ENCODE peak calls at places on chromosomes 1 and 21, in four cellular contexts. S is RWPE1, A is substantia nigra, L is frontal cortex. Z is an unnamed sample.

GRCh38 chr1:178051071-178051470 is 42.8 kb upstream of the RASAL2 start:
- DNase-seq in A (no peak), S (no peak), L (no peak), Z (no peak)

GRCh38 chr1:86018311-86018923 is 138.2 kb downstream of the COL24A1 start:
- DNase-seq in A (no peak), L (peak; percentile 2), S (peak; percentile 30), Z (peak; percentile 11)

GRCh38 chr21:42337276-42337675 is 13.5 kb downstream of the TFF2 start:
- DNase-seq in A (no peak), L (no peak), S (no peak), Z (no peak)

GRCh38 chr21:37467082-37467481 is 100.5 kb downstream of the DYRK1A start:
- DNase-seq in A (no peak), L (no peak), S (no peak), Z (no peak)

GRCh38 chr1:46010611-46011010 is 121.8 kb downstream of the PIK3R3 start:
- DNase-seq in L (no peak), S (no peak), A (no peak), Z (no peak)

GRCh38 chr21:29053656-29054055 is 19.8 kb downstream of the CCT8 start:
- DNase-seq in S (no peak), L (no peak), A (no peak), Z (no peak)

GRCh38 chr1:186828612-186829542 is at the start of gene PLA2G4A:
- DNase-seq in S (peak; percentile 68), A (no peak), L (no peak), Z (peak; percentile 13)

GRCh38 chr1:247184254-247184653 is 12.4 kb upstream of the ZNF124 start:
- DNase-seq in A (no peak), L (no peak), S (no peak), Z (no peak)

GRCh38 chr1:41589395-41589794 is 104.9 kb upstream of the EDN2 start:
- DNase-seq in L (no peak), A (no peak), S (no peak), Z (no peak)

GRCh38 chr1:26045712-26046312 is at the start of gene SLC30A2:
- DNase-seq in L (no peak), S (no peak), A (no peak), Z (no peak)

GRCh38 chr1:98389809-98390208 is 271.7 kb upstream of the SNX7 start:
- DNase-seq in S (no peak), A (no peak), L (no peak), Z (no peak)

GRCh38 chr1:228275154-228275434 is 67.2 kb downstream of the OBSCN start:
- DNase-seq in S (no peak), A (no peak), L (no peak), Z (no peak)

GRCh38 chr1:45254490-45254889 is 48.1 kb upstream of the ZSWIM5 start:
- DNase-seq in S (no peak), A (no peak), L (no peak), Z (no peak)

GRCh38 chr1:241411056-241411775 is 54.2 kb upstream of the RGS7 start:
- DNase-seq in L (no peak), A (no peak), S (no peak), Z (no peak)

GRCh38 chr1:105909811-105910210 is 1146.7 kb upstream of the PRMT6 start:
- DNase-seq in A (no peak), S (no peak), L (no peak), Z (peak; percentile 4)

GRCh38 chr1:25537148-25537831 is 6.1 kb upstream of the LDLRAP1 start:
- DNase-seq in A (no peak), L (no peak), S (no peak), Z (no peak)

GRCh38 chr1:180229483-180230415 is at the start of gene LHX4:
- DNase-seq in L (peak; percentile 51), A (no peak), S (peak; percentile 67), Z (no peak)

GRCh38 chr1:186834405-186834958 is 5.7 kb downstream of the PLA2G4A start:
- DNase-seq in L (no peak), A (no peak), S (no peak), Z (no peak)

GRCh38 chr1:54955359-54955758 is 25.1 kb upstream of the TMEM61 start:
- DNase-seq in S (peak; percentile 75), A (no peak), L (no peak), Z (no peak)

GRCh38 chr1:55210990-55211389 is 4.2 kb downstream of the USP24 start:
- DNase-seq in L (no peak), S (no peak), A (no peak), Z (no peak)